ENCODE peak calls at places on chromosome 11, in seven cellular contexts. N is HepG2, M is right lobe of liver, P is Peyer's patch, K is adrenal gland, W is tibial nerve, R is body of pancreas. I is an unnamed sample.

GRCh38 chr11:127919206-127920000 is 668.0 kb downstream of the ETS1 start:
- DNase-seq in P (no peak), W (no peak), N (no peak), R (no peak), M (no peak), K (no peak), I (no peak)

GRCh38 chr11:44348114-44348513 is 38.2 kb upstream of the ALX4 start:
- DNase-seq in M (no peak), W (no peak), K (no peak), N (no peak), P (no peak), R (no peak), I (no peak)

GRCh38 chr11:95147364-95147905 is 57.8 kb downstream of the ENDOD1 start:
- DNase-seq in W (no peak), P (no peak), K (peak), M (no peak), N (peak), R (no peak), I (no peak)

GRCh38 chr11:46597609-46598219 is 3.9 kb upstream of the AMBRA1 start:
- DNase-seq in W (no peak), P (no peak), N (no peak), M (no peak), R (no peak), K (peak), I (no peak)

GRCh38 chr11:10351768-10352641 is 47.1 kb downstream of the ADM start:
- DNase-seq in N (peak), M (peak), R (peak), K (peak), P (no peak), W (no peak), I (peak)

GRCh38 chr11:59426361-59427067 is at the start of gene OR5A2:
- DNase-seq in W (no peak), R (no peak), M (no peak), K (no peak), N (no peak), P (no peak), I (no peak)

GRCh38 chr11:127493330-127493729 is 492.8 kb upstream of the KIRREL3 start:
- DNase-seq in R (no peak), N (no peak), W (no peak), K (no peak), P (no peak), M (no peak), I (no peak)

GRCh38 chr11:109892321-109892794 is 200.8 kb upstream of the ZC3H12C start:
- DNase-seq in P (no peak), K (no peak), R (no peak), M (no peak), N (no peak), W (no peak), I (no peak)

GRCh38 chr11:34564406-34564805 is 50.8 kb upstream of the ELF5 start:
- DNase-seq in R (no peak), N (no peak), P (no peak), K (no peak), M (no peak), W (no peak), I (no peak)

GRCh38 chr11:80371931-80372330 is 931.1 kb upstream of the TENM4 start:
- DNase-seq in R (no peak), W (no peak), M (no peak), N (no peak), K (no peak), P (no peak), I (no peak)

GRCh38 chr11:7892751-7893356 is 38.2 kb downstream of the OR10A6 start:
- DNase-seq in K (peak), W (no peak), P (no peak), N (peak), M (no peak), R (no peak), I (no peak)

GRCh38 chr11:14969922-14970323 is 2.2 kb downstream of the CALCA start:
- DNase-seq in R (peak), M (no peak), K (peak), P (no peak), N (peak), W (no peak), I (peak)

GRCh38 chr11:86669424-86669823 is 3.0 kb downstream of the ME3 start:
- DNase-seq in R (no peak), N (no peak), M (no peak), P (no peak), K (no peak), W (no peak), I (no peak)

GRCh38 chr11:109073032-109073822 is 348.8 kb upstream of the C11orf87 start:
- DNase-seq in R (no peak), M (no peak), W (no peak), K (no peak), P (no peak), N (no peak), I (no peak)

GRCh38 chr11:20164152-20164551 is 3.9 kb upstream of the DBX1 start:
- DNase-seq in N (no peak), K (no peak), R (no peak), P (no peak), W (no peak), M (no peak), I (no peak)

GRCh38 chr11:34512810-34513673 is 552 bp downstream of the ELF5 start:
- DNase-seq in M (peak), R (peak), W (no peak), N (peak), K (peak), P (peak), I (peak)

GRCh38 chr11:27141576-27141975 is 101.0 kb downstream of the BBOX1 start:
- DNase-seq in P (no peak), W (no peak), N (no peak), R (no peak), K (no peak), M (no peak), I (no peak)

GRCh38 chr11:109960831-109961230 is 132.4 kb upstream of the ZC3H12C start:
- DNase-seq in N (no peak), K (peak), R (peak), P (peak), M (peak), W (peak), I (no peak)

GRCh38 chr11:105979997-105980703 is 41.9 kb downstream of the MSANTD4 start:
- DNase-seq in K (no peak), W (no peak), P (no peak), R (no peak), N (no peak), M (no peak), I (no peak)

GRCh38 chr11:67648140-67648795 is 2.3 kb downstream of the ACY3 start:
- DNase-seq in P (peak), K (no peak), R (peak), W (no peak), N (peak), M (no peak), I (peak)

GRCh38 chr11:94794287-94795168 is 26.4 kb downstream of the AMOTL1 start:
- DNase-seq in K (peak), P (no peak), M (peak), W (no peak), R (peak), N (no peak), I (peak)

GRCh38 chr11:65787649-65788622 is 1.1 kb downstream of the OVOL1 start:
- DNase-seq in P (no peak), K (no peak), W (no peak), N (no peak), R (peak), M (no peak), I (peak)

GRCh38 chr11:8672346-8672745 is 10.1 kb downstream of the TRIM66 start:
- DNase-seq in M (no peak), R (no peak), N (no peak), K (no peak), P (no peak), W (no peak), I (no peak)

GRCh38 chr11:100712618-100713017 is 25.5 kb downstream of the ARHGAP42 start:
- DNase-seq in N (no peak), M (no peak), K (no peak), R (no peak), P (no peak), W (no peak), I (no peak)

GRCh38 chr11:83827940-83828554 is 541.9 kb upstream of the CCDC90B start:
- DNase-seq in P (no peak), K (no peak), R (no peak), M (no peak), W (no peak), N (peak), I (no peak)

GRCh38 chr11:122248130-122248529 is 132.1 kb upstream of the BLID start:
- DNase-seq in N (no peak), P (no peak), R (peak), W (no peak), M (no peak), K (no peak), I (no peak)

GRCh38 chr11:111229604-111230003 is 15.9 kb upstream of the POU2AF2 start:
- DNase-seq in M (no peak), K (no peak), P (no peak), W (no peak), R (no peak), N (no peak), I (no peak)

GRCh38 chr11:19723572-19724342 is 11.1 kb downstream of the NAV2 start:
- DNase-seq in R (no peak), W (no peak), M (peak), N (peak), K (peak), P (peak), I (no peak)

GRCh38 chr11:86515297-86516094 is 140.8 kb downstream of the CCDC81 start:
- DNase-seq in P (no peak), K (peak), W (no peak), N (no peak), R (no peak), M (no peak), I (no peak)

GRCh38 chr11:107017433-107018227 is 646 bp downstream of the GUCY1A2 start:
- DNase-seq in M (peak), N (peak), R (peak), W (peak), P (no peak), K (peak), I (no peak)

GRCh38 chr11:116294630-116295029 is 478.2 kb downstream of the BUD13 start:
- DNase-seq in W (no peak), N (peak), P (no peak), R (no peak), K (no peak), M (no peak), I (no peak)

GRCh38 chr11:65778901-65779668 is 1.7 kb downstream of the AP5B1 start:
- DNase-seq in M (peak), R (no peak), W (no peak), K (no peak), P (peak), N (no peak), I (peak)

GRCh38 chr11:39807904-39808303 is 1651.5 kb downstream of the LRRC4C start:
- DNase-seq in P (no peak), N (no peak), W (no peak), R (no peak), K (no peak), M (peak), I (no peak)

GRCh38 chr11:73426184-73426845 is 50.1 kb downstream of the RELT start:
- DNase-seq in W (no peak), M (no peak), K (no peak), R (no peak), P (no peak), N (no peak), I (no peak)

GRCh38 chr11:61080986-61081590 is 21.2 kb upstream of the CD5 start:
- DNase-seq in K (no peak), N (no peak), P (no peak), R (no peak), W (no peak), M (no peak), I (no peak)

GRCh38 chr11:17629113-17629512 is 82.1 kb downstream of the OTOG start:
- DNase-seq in R (no peak), N (no peak), K (no peak), M (no peak), W (no peak), P (no peak), I (peak)

GRCh38 chr11:124899376-124900145 is 1.9 kb upstream of the ROBO4 start:
- DNase-seq in P (no peak), W (no peak), M (no peak), R (no peak), K (no peak), N (no peak), I (no peak)

GRCh38 chr11:124897681-124898680 is at the start of gene ROBO4:
- DNase-seq in R (no peak), W (no peak), P (no peak), K (peak), M (no peak), N (peak), I (no peak)

GRCh38 chr11:124900464-124900863 is 2.8 kb upstream of the ROBO4 start:
- DNase-seq in M (no peak), K (peak), P (no peak), R (no peak), W (no peak), N (peak), I (no peak)

GRCh38 chr11:124896821-124897391 is 759 bp downstream of the ROBO4 start:
- DNase-seq in N (no peak), K (no peak), W (no peak), R (no peak), M (no peak), P (no peak), I (no peak)

DNA sequence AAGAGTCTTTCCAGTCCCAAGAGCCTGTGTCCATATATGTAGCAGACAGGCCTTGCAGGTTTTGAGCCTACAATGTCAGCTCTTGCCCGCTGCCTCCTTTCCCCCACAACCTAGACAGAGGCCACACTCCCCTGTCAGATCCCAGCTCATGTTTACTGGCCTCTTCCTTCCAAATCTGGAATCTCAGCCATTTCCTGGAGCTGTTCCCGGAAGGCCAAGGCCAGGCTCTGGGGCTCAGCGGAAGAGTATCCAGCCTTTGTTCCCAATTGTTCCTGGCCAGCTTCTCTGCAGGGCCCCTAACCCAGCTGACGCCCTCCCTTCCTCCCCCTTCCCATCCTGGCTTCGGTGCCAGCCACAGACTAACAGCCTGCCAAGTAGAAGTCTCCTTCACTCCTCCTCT is 1.0 kb upstream of the ROBO4 start:
- DNase-seq in W (no peak), K (peak), M (no peak), P (no peak), N (peak), R (no peak), I (no peak)
- TF ChIP-seq CTCF in W (no peak), K (no peak), M (no peak), P (no peak), N (no peak), R (no peak), I (no peak)

GRCh38 chr11:117815262-117815803 is 9.2 kb downstream of the FXYD2 start:
- DNase-seq in P (peak), W (no peak), N (no peak), K (peak), M (no peak), R (no peak), I (no peak)
- TF ChIP-seq POLR2A in P (no peak), W (no peak), N (no peak), K (no peak), M (no peak), R (no peak), I (no peak)

GRCh38 chr11:31237819-31238771 is 131.4 kb downstream of the DCDC1 start:
- DNase-seq in P (no peak), W (no peak), K (no peak), N (no peak), R (no peak), M (no peak), I (no peak)

GRCh38 chr11:31240340-31240904 is 129.1 kb downstream of the DCDC1 start:
- DNase-seq in N (peak), K (peak), W (no peak), P (no peak), M (no peak), R (peak), I (no peak)

GRCh38 chr11:31233425-31233824 is 136.1 kb downstream of the DCDC1 start:
- DNase-seq in N (peak), K (no peak), M (no peak), R (no peak), P (no peak), W (no peak), I (no peak)

DNA sequence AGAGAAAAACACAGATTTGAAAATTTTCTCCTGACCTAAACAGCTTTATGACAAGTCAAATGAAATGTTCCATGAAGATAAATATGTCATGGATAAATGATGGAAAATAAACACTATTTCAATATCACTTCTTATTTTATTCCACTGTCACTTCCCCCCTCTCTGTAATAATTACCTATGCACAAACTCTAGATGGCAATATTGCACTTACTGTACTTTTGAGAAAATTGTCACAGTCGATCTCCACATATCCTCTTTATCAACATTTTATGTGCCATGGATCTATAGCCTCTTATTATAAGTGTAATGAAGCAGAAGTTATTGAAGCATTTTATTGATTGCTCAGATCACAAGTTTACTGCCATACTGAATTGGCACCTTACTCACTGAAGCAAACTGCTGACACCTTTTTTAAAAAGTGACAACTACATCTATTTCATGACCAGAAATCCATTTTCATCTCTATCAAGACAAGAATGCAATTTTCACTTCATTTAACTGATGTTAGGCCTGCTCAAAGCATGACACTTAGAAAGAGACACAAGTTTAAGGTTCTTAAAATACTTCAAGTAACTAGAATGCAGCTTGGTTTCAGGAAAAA is 133.4 kb downstream of the DCDC1 start:
- DNase-seq in R (no peak), N (no peak), W (no peak), P (no peak), K (no peak), M (no peak), I (no peak)
- TF ChIP-seq CTCF in R (no peak), N (peak), W (no peak), P (no peak), K (no peak), M (no peak), I (no peak)

DNA sequence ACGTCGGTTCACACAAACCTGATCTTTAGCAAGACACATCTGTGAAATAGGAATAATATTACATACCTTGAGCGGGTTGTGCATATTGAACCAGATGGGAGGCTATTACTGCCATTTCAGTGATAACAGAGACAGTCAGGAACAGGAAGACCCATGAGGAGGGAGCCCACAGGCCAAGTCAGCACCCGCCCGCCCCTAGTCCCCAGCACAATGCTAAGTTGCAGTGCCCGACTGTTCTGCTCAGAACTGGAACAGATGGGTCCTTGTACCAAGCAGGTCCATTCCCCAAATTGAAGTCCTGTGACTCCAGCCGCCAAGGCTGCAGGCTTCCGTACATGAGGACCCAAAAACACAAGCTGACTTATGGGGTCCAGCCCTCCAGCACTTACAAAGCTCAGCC is 9.3 kb downstream of the CXCR5 start:
- DNase-seq in P (peak), W (no peak), M (no peak), R (peak), K (no peak), N (no peak), I (no peak)
- TF ChIP-seq POLR2A in P (no peak), W (no peak), M (no peak), R (no peak), K (no peak), N (no peak), I (no peak)

I was measured in stomach.